ENCODE peak calls at places on chromosomes 12 and 14, in eight cellular contexts. B is AG10803; C is EL; N is GM04504; W is left ventricle myocardium superior; D is HT1080; V is effector memory CD8-positive, alpha-beta T cell; Y is T47D. Z is an unnamed sample.
A peak's percentile ranks its signal among the peaks of the same experiment; 100 is the strongest.

GRCh38 chr12:122874081-122874480 is 21.8 kb downstream of the VPS37B start:
- DNase-seq in B (no peak), C (no peak), N (no peak), W (no peak), D (no peak), V (no peak), Y (no peak), Z (peak; percentile 43)

GRCh38 chr12:81337891-81338290 is 260.0 kb downstream of the ACSS3 start:
- DNase-seq in B (no peak), C (peak; percentile 2), N (no peak), W (no peak), D (peak; percentile 55), V (no peak), Y (no peak), Z (no peak)

GRCh38 chr12:27547592-27547991 is 23.6 kb downstream of the PPFIBP1 start:
- DNase-seq in B (no peak), C (no peak), N (no peak), W (no peak), D (no peak), V (no peak), Y (no peak), Z (no peak)

GRCh38 chr14:55448146-55448614 is 7.8 kb upstream of the TBPL2 start:
- DNase-seq in B (peak; percentile 91), C (peak; percentile 98), N (peak; percentile 90), W (no peak), D (peak; percentile 99), V (no peak), Y (peak; percentile 40), Z (no peak)

GRCh38 chr12:76782440-76782996 is 18.6 kb downstream of the ZDHHC17 start:
- DNase-seq in B (no peak), C (no peak), N (no peak), W (no peak), D (no peak), V (no peak), Y (no peak), Z (no peak)

GRCh38 chr14:77653473-77653872 is 37.0 kb upstream of the SPTLC2 start:
- DNase-seq in B (no peak), C (no peak), N (no peak), W (no peak), D (no peak), V (no peak), Y (peak; percentile 30), Z (no peak)

GRCh38 chr14:58663494-58664111 is 25.8 kb downstream of the DACT1 start:
- DNase-seq in B (peak; percentile 91), C (peak; percentile 94), N (peak; percentile 42), W (no peak), D (peak; percentile 27), V (no peak), Y (no peak), Z (no peak)

GRCh38 chr14:42013560-42013959 is 406.9 kb downstream of the LRFN5 start:
- DNase-seq in B (no peak), C (no peak), N (no peak), W (no peak), D (peak; percentile 14), V (no peak), Y (no peak), Z (no peak)

GRCh38 chr12:87967871-87968270 is 61.3 kb downstream of the C12orf50 start:
- DNase-seq in B (no peak), C (no peak), N (no peak), W (no peak), D (no peak), V (no peak), Y (peak; percentile 59), Z (no peak)

GRCh38 chr14:85948163-85948562 is 418.2 kb downstream of the FLRT2 start:
- DNase-seq in B (no peak), C (no peak), N (no peak), W (no peak), D (no peak), V (no peak), Y (no peak), Z (no peak)

GRCh38 chr14:74697543-74697942 is 15.3 kb downstream of the AREL1 start:
- DNase-seq in B (peak; percentile 79), C (peak; percentile 85), N (peak; percentile 65), W (no peak), D (peak; percentile 31), V (no peak), Y (no peak), Z (no peak)

GRCh38 chr12:31234053-31234835 is 91.7 kb downstream of the SINHCAF start:
- DNase-seq in B (peak; percentile 11), C (no peak), N (no peak), W (no peak), D (no peak), V (no peak), Y (no peak), Z (no peak)

GRCh38 chr12:105275997-105276760 is 40.2 kb upstream of the APPL2 start:
- DNase-seq in B (no peak), C (no peak), N (no peak), W (no peak), D (peak; percentile 30), V (no peak), Y (peak; percentile 34), Z (no peak)

GRCh38 chr12:89566615-89567014 is 40.8 kb upstream of the POC1B start:
- DNase-seq in B (no peak), C (peak; percentile 52), N (no peak), W (no peak), D (no peak), V (no peak), Y (peak; percentile 99), Z (no peak)

GRCh38 chr12:131222271-131223139 is 268.8 kb downstream of the ADGRD1 start:
- DNase-seq in B (no peak), C (no peak), N (no peak), W (no peak), D (no peak), V (no peak), Y (no peak), Z (peak; percentile 68)

Z was measured in kidney.